ENCODE peak calls at places on chromosome 18, in five cellular contexts. N is Caki2, X is epithelial cell of esophagus, P is NCI-H345, G is endodermal cell. O is an unnamed sample.

GRCh38 chr18:980586-980985 is 75.9 kb downstream of the ADCYAP1 start:
- DNase-seq in N (no peak), X (no peak), P (no peak), G (no peak), O (no peak)

GRCh38 chr18:25053484-25053883 is 298.5 kb downstream of the ZNF521 start:
- DNase-seq in N (no peak), X (no peak), P (no peak), G (no peak), O (no peak)

GRCh38 chr18:49597556-49597955 is 35.7 kb downstream of the LIPG start:
- DNase-seq in N (no peak), X (peak), P (no peak), G (peak), O (no peak)

GRCh38 chr18:70249118-70249517 is 39.7 kb upstream of the SOCS6 start:
- DNase-seq in N (no peak), X (peak), P (no peak), G (no peak), O (no peak)

GRCh38 chr18:62863629-62864028 is 148.3 kb downstream of the PHLPP1 start:
- DNase-seq in N (peak), X (no peak), P (no peak), G (no peak), O (no peak)

GRCh38 chr18:58819051-58819450 is 45.6 kb upstream of the ZNF532 start:
- DNase-seq in N (no peak), X (no peak), P (no peak), G (no peak), O (no peak)

GRCh38 chr18:49690307-49690706 is 123.0 kb downstream of the ACAA2 start:
- DNase-seq in N (peak), X (peak), P (no peak), G (no peak), O (no peak)

GRCh38 chr18:48270929-48271328 is 138.3 kb downstream of the ZBTB7C start:
- DNase-seq in N (peak), X (no peak), P (no peak), G (no peak), O (no peak)

GRCh38 chr18:75551071-75551470 is 123.6 kb upstream of the SMIM21 start:
- DNase-seq in N (no peak), X (no peak), P (no peak), G (no peak), O (no peak)

GRCh38 chr18:51724790-51725721 is 527.6 kb upstream of the MEX3C start:
- DNase-seq in N (peak), X (no peak), P (no peak), G (no peak), O (no peak)

GRCh38 chr18:11857177-11857887 is 6.1 kb downstream of the CHMP1B start:
- DNase-seq in N (peak), X (peak), P (no peak), G (peak), O (no peak)

GRCh38 chr18:48355526-48356115 is 53.6 kb downstream of the ZBTB7C start:
- DNase-seq in N (no peak), X (no peak), P (no peak), G (peak), O (no peak)

GRCh38 chr18:62663731-62664336 is 51.5 kb upstream of the PHLPP1 start:
- DNase-seq in N (peak), X (peak), P (peak), G (peak), O (no peak)

GRCh38 chr18:49988101-49988500 is 174.8 kb upstream of the ACAA2 start:
- DNase-seq in N (no peak), X (no peak), P (no peak), G (no peak), O (no peak)

GRCh38 chr18:48126240-48126639 is 195.8 kb upstream of the SMAD2 start:
- DNase-seq in N (no peak), X (no peak), P (peak), G (no peak), O (no peak)

GRCh38 chr18:50819027-50819726 is 639 bp downstream of the MRO start:
- DNase-seq in N (peak), X (peak), P (peak), G (peak), O (no peak)

GRCh38 chr18:23894661-23895175 is 119.8 kb upstream of the TTC39C start:
- DNase-seq in N (no peak), X (no peak), P (no peak), G (no peak), O (no peak)

GRCh38 chr18:55768255-55768654 is 180.3 kb upstream of the TCF4 start:
- DNase-seq in N (no peak), X (peak), P (no peak), G (peak), O (no peak)

GRCh38 chr18:25896178-25896780 is 194.1 kb downstream of the SS18 start:
- DNase-seq in N (no peak), X (peak), P (peak), G (peak), O (peak)

GRCh38 chr18:33578371-33579146 is 540 bp downstream of the ASXL3 start:
- DNase-seq in N (no peak), X (no peak), P (peak), G (peak), O (peak)

GRCh38 chr18:30177056-30177455 is 865.5 kb downstream of the DSC3 start:
- DNase-seq in N (no peak), X (peak), P (no peak), G (no peak), O (no peak)

GRCh38 chr18:3015203-3015590 is 2.3 kb upstream of the LPIN2 start:
- DNase-seq in N (peak), X (peak), P (no peak), G (no peak), O (no peak)

GRCh38 chr18:59041819-59042476 is 97.7 kb upstream of the SEC11C start:
- DNase-seq in N (no peak), X (peak), P (no peak), G (peak), O (no peak)

O was measured in NCI-H1092.